ENCODE peak calls at places on chromosomes 5 and 9, in five cellular contexts. One of them, this sample, is unnamed.

GRCh38 chr9:17802249-17802857 is 223.5 kb downstream of the SH3GL2 start:
- DNase-seq in fibroblast of lung: peak; percentile 42
- DNase-seq in A673: peak; percentile 0
- DNase-seq in right lobe of liver: no peak
- DNase-seq in Peyer's patch: no peak
- DNase-seq in this sample: no peak

GRCh38 chr9:108033976-108034964 is 544.7 kb upstream of the KLF4 start:
- DNase-seq in Peyer's patch: no peak
- DNase-seq in A673: no peak
- DNase-seq in right lobe of liver: no peak
- DNase-seq in fibroblast of lung: peak; percentile 76
- DNase-seq in this sample: no peak

GRCh38 chr5:151427258-151427657 is 20.1 kb upstream of the SLC36A1 start:
- DNase-seq in A673: no peak
- DNase-seq in fibroblast of lung: no peak
- DNase-seq in Peyer's patch: no peak
- DNase-seq in right lobe of liver: no peak
- DNase-seq in this sample: no peak

GRCh38 chr9:3628239-3628638 is 102.4 kb upstream of the RFX3 start:
- DNase-seq in A673: no peak
- DNase-seq in right lobe of liver: no peak
- DNase-seq in fibroblast of lung: no peak
- DNase-seq in Peyer's patch: no peak
- DNase-seq in this sample: no peak

GRCh38 chr9:133124123-133124948 is 3.3 kb upstream of the RALGDS start:
- DNase-seq in Peyer's patch: no peak
- DNase-seq in right lobe of liver: no peak
- DNase-seq in A673: no peak
- DNase-seq in fibroblast of lung: no peak
- DNase-seq in this sample: no peak

GRCh38 chr9:90441814-90442213 is 200.8 kb downstream of the DIRAS2 start:
- DNase-seq in right lobe of liver: no peak
- DNase-seq in Peyer's patch: no peak
- DNase-seq in A673: no peak
- DNase-seq in fibroblast of lung: no peak
- DNase-seq in this sample: no peak

GRCh38 chr5:170633235-170634041 is 129.6 kb downstream of the KCNIP1 start:
- DNase-seq in right lobe of liver: no peak
- DNase-seq in Peyer's patch: no peak
- DNase-seq in fibroblast of lung: peak; percentile 89
- DNase-seq in A673: peak; percentile 67
- DNase-seq in this sample: no peak

GRCh38 chr9:96320749-96321280 is 18.8 kb upstream of the HSD17B3 start:
- DNase-seq in A673: no peak
- DNase-seq in Peyer's patch: no peak
- DNase-seq in right lobe of liver: no peak
- DNase-seq in fibroblast of lung: no peak
- DNase-seq in this sample: no peak

GRCh38 chr9:16133556-16134227 is 580.8 kb downstream of the CCDC171 start:
- DNase-seq in right lobe of liver: peak; percentile 38
- DNase-seq in Peyer's patch: peak; percentile 56
- DNase-seq in fibroblast of lung: peak; percentile 69
- DNase-seq in A673: peak; percentile 79
- DNase-seq in this sample: peak; percentile 56

GRCh38 chr5:8848362-8848761 is 697.5 kb downstream of the SEMA5A start:
- DNase-seq in right lobe of liver: no peak
- DNase-seq in A673: no peak
- DNase-seq in Peyer's patch: no peak
- DNase-seq in fibroblast of lung: no peak
- DNase-seq in this sample: no peak

GRCh38 chr9:77595426-77596051 is 52.6 kb downstream of the GNA14 start:
- DNase-seq in Peyer's patch: no peak
- DNase-seq in right lobe of liver: no peak
- DNase-seq in A673: peak; percentile 91
- DNase-seq in fibroblast of lung: no peak
- DNase-seq in this sample: peak; percentile 80

GRCh38 chr9:133944746-133945135 is 47.4 kb downstream of the VAV2 start:
- DNase-seq in A673: no peak
- DNase-seq in Peyer's patch: no peak
- DNase-seq in right lobe of liver: peak; percentile 28
- DNase-seq in fibroblast of lung: peak; percentile 67
- DNase-seq in this sample: peak; percentile 82

GRCh38 chr5:43075319-43076293 is 35.5 kb upstream of the ANXA2R start:
- DNase-seq in Peyer's patch: no peak
- DNase-seq in A673: no peak
- DNase-seq in right lobe of liver: peak; percentile 33
- DNase-seq in fibroblast of lung: no peak
- DNase-seq in this sample: no peak

GRCh38 chr5:160956011-160956410 is 104.0 kb upstream of the ATP10B start:
- DNase-seq in Peyer's patch: no peak
- DNase-seq in right lobe of liver: no peak
- DNase-seq in A673: no peak
- DNase-seq in fibroblast of lung: no peak
- DNase-seq in this sample: no peak

GRCh38 chr9:108565651-108566378 is 290.0 kb downstream of the ACTL7B start:
- DNase-seq in fibroblast of lung: peak; percentile 94
- DNase-seq in A673: peak; percentile 90
- DNase-seq in right lobe of liver: no peak
- DNase-seq in Peyer's patch: no peak
- DNase-seq in this sample: peak; percentile 56

GRCh38 chr9:95027914-95028854 is 289.3 kb downstream of the FANCC start:
- DNase-seq in fibroblast of lung: no peak
- DNase-seq in Peyer's patch: no peak
- DNase-seq in right lobe of liver: peak; percentile 68
- DNase-seq in A673: no peak
- DNase-seq in this sample: no peak

GRCh38 chr9:93304574-93305496 is 120.9 kb downstream of the WNK2 start:
- DNase-seq in right lobe of liver: peak; percentile 63
- DNase-seq in A673: peak; percentile 45
- DNase-seq in Peyer's patch: peak; percentile 68
- DNase-seq in fibroblast of lung: peak; percentile 50
- DNase-seq in this sample: peak; percentile 76

DNA sequence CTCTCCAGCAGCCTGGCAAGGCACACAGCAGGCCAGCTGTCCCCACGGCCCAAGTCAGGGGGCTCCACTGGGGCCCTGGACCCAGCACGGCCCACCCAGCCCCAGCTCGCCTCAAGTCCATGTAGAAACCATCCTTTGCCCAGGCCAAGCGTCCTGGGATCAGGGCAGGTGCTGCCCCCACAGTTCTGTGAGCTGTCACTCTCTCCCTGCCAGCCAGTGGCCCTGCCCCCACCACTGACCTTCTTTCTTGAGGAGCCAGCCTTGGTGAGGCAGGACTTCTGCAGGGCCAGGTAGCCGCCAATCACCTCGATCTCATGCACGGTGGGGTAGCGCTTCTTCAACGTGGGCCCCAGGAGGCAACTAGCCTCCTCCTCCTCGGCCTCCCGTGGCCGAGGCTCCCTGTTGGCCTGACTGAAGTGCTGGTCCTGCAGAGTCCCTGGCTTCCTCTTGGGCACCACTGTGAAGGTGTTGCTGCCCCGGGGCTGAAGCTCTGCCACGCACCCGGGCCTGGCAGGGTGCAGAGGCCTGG is 1.7 kb downstream of the TPRN start:
- DNase-seq in Peyer's patch: peak; percentile 70
- DNase-seq in A673: no peak
- DNase-seq in right lobe of liver: no peak
- DNase-seq in fibroblast of lung: no peak
- DNase-seq in this sample: no peak
- H3K4me3 ChIP-seq in Peyer's patch: peak overlapping the region; percentile 92
- H3K4me3 ChIP-seq in A673: peak overlapping the region; percentile 59
- H3K4me3 ChIP-seq in right lobe of liver: peak overlapping the region; percentile 57
- H3K4me3 ChIP-seq in fibroblast of lung: peak overlapping the region; percentile 54
- H3K4me3 ChIP-seq in this sample: no peak overlapping the region

DNA sequence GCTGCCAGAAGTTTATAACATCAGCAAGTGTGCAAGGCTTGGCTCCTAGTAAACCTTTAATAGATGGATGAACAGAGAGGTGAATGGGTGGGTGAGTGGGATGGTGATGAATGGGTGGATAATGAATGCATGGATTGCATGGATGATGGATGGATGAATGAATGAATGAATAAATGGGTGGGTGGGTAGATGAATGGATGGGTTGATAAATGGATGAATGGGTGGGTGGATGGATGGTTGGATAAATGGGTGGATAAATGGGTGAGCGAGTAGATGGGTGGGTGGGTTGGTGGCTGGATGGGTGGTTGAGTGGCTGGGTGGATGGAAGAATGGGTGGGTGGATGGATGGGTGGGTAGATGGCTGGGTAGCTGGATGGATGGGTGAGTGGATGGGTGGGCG is 28.5 kb upstream of the CEP72 start:
- DNase-seq in fibroblast of lung: no peak
- DNase-seq in A673: no peak
- DNase-seq in Peyer's patch: no peak
- DNase-seq in right lobe of liver: no peak
- DNase-seq in this sample: no peak
- H3K27me3 ChIP-seq in fibroblast of lung: peaks cover 4% of the 10 kb centered on the region
- H3K27me3 ChIP-seq in A673: peaks cover 40% of the 10 kb centered on the region
- H3K27me3 ChIP-seq in Peyer's patch: no peaks in the 10 kb centered on the region
- H3K27me3 ChIP-seq in right lobe of liver: no peaks in the 10 kb centered on the region
- H3K27me3 ChIP-seq in this sample: peaks cover 4% of the 10 kb centered on the region

GRCh38 chr9:19233344-19233743 is 2.9 kb downstream of the DENND4C start:
- DNase-seq in fibroblast of lung: no peak
- DNase-seq in A673: no peak
- DNase-seq in right lobe of liver: no peak
- DNase-seq in Peyer's patch: no peak
- DNase-seq in this sample: no peak
- H3K4me3 ChIP-seq in fibroblast of lung: peak overlapping the region; percentile 96
- H3K4me3 ChIP-seq in A673: peak overlapping the region; percentile 71
- H3K4me3 ChIP-seq in right lobe of liver: peak overlapping the region; percentile 96
- H3K4me3 ChIP-seq in Peyer's patch: no peak overlapping the region
- H3K4me3 ChIP-seq in this sample: no peak overlapping the region

DNA sequence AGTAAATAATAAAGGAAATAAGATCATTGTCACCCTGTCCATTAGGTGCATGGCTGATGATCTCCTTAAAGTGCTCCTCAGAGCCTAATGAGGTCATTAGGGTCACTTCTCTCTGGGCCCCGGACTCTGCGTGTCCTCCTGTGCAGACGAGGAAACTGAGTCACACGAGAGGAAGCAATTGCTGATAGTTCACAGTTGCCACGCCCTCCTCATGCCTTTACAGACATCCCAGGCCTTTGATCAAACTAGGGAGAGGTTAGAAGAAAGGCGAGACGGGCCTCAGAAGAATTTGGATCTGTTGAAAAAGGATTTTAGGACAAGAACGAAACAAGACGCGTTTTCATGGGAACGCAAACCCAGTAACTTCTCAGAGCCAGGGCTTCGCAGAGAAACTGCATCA is 32.0 kb upstream of the MSX2 start:
- DNase-seq in right lobe of liver: no peak
- DNase-seq in Peyer's patch: no peak
- DNase-seq in fibroblast of lung: no peak
- DNase-seq in A673: no peak
- DNase-seq in this sample: no peak
- H3K27me3 ChIP-seq in right lobe of liver: no peaks in the 10 kb centered on the region
- H3K27me3 ChIP-seq in Peyer's patch: no peaks in the 10 kb centered on the region
- H3K27me3 ChIP-seq in fibroblast of lung: peaks cover 6% of the 10 kb centered on the region
- H3K27me3 ChIP-seq in A673: peaks cover 72% of the 10 kb centered on the region
- H3K27me3 ChIP-seq in this sample: peaks cover 5% of the 10 kb centered on the region

GRCh38 chr5:95619518-95620029 is 313 bp upstream of the GPR150 start:
- DNase-seq in right lobe of liver: no peak
- DNase-seq in fibroblast of lung: no peak
- DNase-seq in Peyer's patch: no peak
- DNase-seq in A673: no peak
- DNase-seq in this sample: no peak

GRCh38 chr5:95621839-95622629 is 2.1 kb downstream of the GPR150 start:
- DNase-seq in A673: no peak
- DNase-seq in fibroblast of lung: no peak
- DNase-seq in Peyer's patch: no peak
- DNase-seq in right lobe of liver: no peak
- DNase-seq in this sample: no peak

GRCh38 chr5:95620030-95620869 is at the start of gene GPR150:
- DNase-seq in A673: peak; percentile 61
- DNase-seq in right lobe of liver: peak; percentile 64
- DNase-seq in Peyer's patch: peak; percentile 69
- DNase-seq in fibroblast of lung: no peak
- DNase-seq in this sample: peak; percentile 86

GRCh38 chr5:95619096-95619495 is 791 bp upstream of the GPR150 start:
- DNase-seq in right lobe of liver: no peak
- DNase-seq in A673: no peak
- DNase-seq in fibroblast of lung: no peak
- DNase-seq in Peyer's patch: no peak
- DNase-seq in this sample: no peak

GRCh38 chr5:95620870-95621838 is 1.3 kb downstream of the GPR150 start:
- DNase-seq in fibroblast of lung: no peak
- DNase-seq in right lobe of liver: peak; percentile 57
- DNase-seq in A673: peak; percentile 27
- DNase-seq in Peyer's patch: peak; percentile 66
- DNase-seq in this sample: peak; percentile 67
- H3K4me3 ChIP-seq in fibroblast of lung: peak overlapping the region; percentile 52
- H3K4me3 ChIP-seq in right lobe of liver: peak overlapping the region; percentile 59
- H3K4me3 ChIP-seq in A673: peak overlapping the region; percentile 43
- H3K4me3 ChIP-seq in Peyer's patch: peak overlapping the region; percentile 55
- H3K4me3 ChIP-seq in this sample: peak overlapping the region; percentile 51

GRCh38 chr9:130666393-130667116 is 2.2 kb downstream of the PRDM12 start:
- DNase-seq in fibroblast of lung: no peak
- DNase-seq in A673: no peak
- DNase-seq in Peyer's patch: no peak
- DNase-seq in right lobe of liver: no peak
- DNase-seq in this sample: no peak

GRCh38 chr9:130665029-130665430 is 636 bp downstream of the PRDM12 start:
- DNase-seq in fibroblast of lung: no peak
- DNase-seq in Peyer's patch: no peak
- DNase-seq in right lobe of liver: no peak
- DNase-seq in A673: no peak
- DNase-seq in this sample: no peak

GRCh38 chr9:130664191-130665028 is at the start of gene PRDM12:
- DNase-seq in fibroblast of lung: no peak
- DNase-seq in A673: no peak
- DNase-seq in right lobe of liver: no peak
- DNase-seq in Peyer's patch: no peak
- DNase-seq in this sample: no peak

GRCh38 chr9:130667117-130667430 is 2.7 kb downstream of the PRDM12 start:
- DNase-seq in fibroblast of lung: no peak
- DNase-seq in A673: no peak
- DNase-seq in Peyer's patch: no peak
- DNase-seq in right lobe of liver: no peak
- DNase-seq in this sample: no peak

GRCh38 chr9:130665431-130666392 is 1.3 kb downstream of the PRDM12 start:
- DNase-seq in fibroblast of lung: no peak
- DNase-seq in Peyer's patch: no peak
- DNase-seq in A673: no peak
- DNase-seq in right lobe of liver: no peak
- DNase-seq in this sample: no peak
- H3K27me3 ChIP-seq in fibroblast of lung: peaks cover 68% of the 10 kb centered on the region
- H3K27me3 ChIP-seq in Peyer's patch: no peaks in the 10 kb centered on the region
- H3K27me3 ChIP-seq in A673: peaks cover 76% of the 10 kb centered on the region
- H3K27me3 ChIP-seq in right lobe of liver: peaks cover 17% of the 10 kb centered on the region
- H3K27me3 ChIP-seq in this sample: peaks cover 70% of the 10 kb centered on the region

This sample was measured in BE2C.